ENCODE peak calls at places on chromosomes 3 and 15, in nine cellular contexts. X is fibroblast of villous mesenchyme, F is fibroblast of pulmonary artery, Z is NCI-H2171 treated with DMSO at 0.1 percent for 48 hours, C is mesenteric fat pad, K is NCI-H460, Y is DMS53, G is lower leg skin, J is T-helper 2 cell. E is an unnamed sample.

GRCh38 chr3:151766454-151766853 is 32.7 kb downstream of the AADACL2 start:
- DNase-seq in X (peak), F (peak), Z (no peak), C (no peak), K (peak), Y (no peak), G (no peak), J (no peak), E (peak)

GRCh38 chr3:177356113-177356512 is 158.8 kb upstream of the TBL1XR1 start:
- DNase-seq in X (no peak), F (no peak), Z (no peak), C (no peak), K (no peak), Y (no peak), G (no peak), J (no peak), E (no peak)

GRCh38 chr3:170555329-170555728 is 30.5 kb downstream of the SLC7A14 start:
- DNase-seq in X (no peak), F (peak), Z (no peak), C (no peak), K (no peak), Y (no peak), G (no peak), J (no peak), E (no peak)

GRCh38 chr15:38454687-38455071 is 752 bp downstream of the FAM98B start:
- DNase-seq in X (no peak), F (no peak), Z (no peak), C (no peak), K (no peak), Y (peak), G (no peak), J (no peak), E (no peak)

GRCh38 chr15:45106002-45106790 is 7.8 kb downstream of the DUOX2 start:
- DNase-seq in X (no peak), F (no peak), Z (no peak), C (peak), K (no peak), Y (no peak), G (no peak), J (no peak), E (no peak)

GRCh38 chr3:142502187-142502985 is 54.5 kb upstream of the XRN1 start:
- DNase-seq in X (peak), F (no peak), Z (no peak), C (no peak), K (no peak), Y (no peak), G (no peak), J (no peak), E (no peak)

GRCh38 chr3:23217872-23218554 is 14.9 kb downstream of the UBE2E2 start:
- DNase-seq in X (no peak), F (peak), Z (no peak), C (no peak), K (no peak), Y (no peak), G (no peak), J (no peak), E (peak)

GRCh38 chr3:113773381-113773780 is 26.5 kb downstream of the ATP6V1A start:
- DNase-seq in X (peak), F (peak), Z (no peak), C (no peak), K (no peak), Y (no peak), G (no peak), J (no peak), E (peak)

GRCh38 chr3:128067481-128067880 is 15.2 kb downstream of the SEC61A1 start:
- DNase-seq in X (no peak), F (no peak), Z (peak), C (no peak), K (no peak), Y (no peak), G (no peak), J (no peak), E (no peak)

GRCh38 chr15:69648215-69648614 is 195.6 kb downstream of the RPLP1 start:
- DNase-seq in X (peak), F (no peak), Z (peak), C (peak), K (no peak), Y (peak), G (no peak), J (no peak), E (no peak)

GRCh38 chr3:122310361-122310760 is 14.7 kb upstream of the CSTA start:
- DNase-seq in X (no peak), F (no peak), Z (no peak), C (no peak), K (no peak), Y (peak), G (no peak), J (no peak), E (no peak)

GRCh38 chr3:197305854-197306253 is 7.4 kb upstream of the DLG1 start:
- DNase-seq in X (peak), F (peak), Z (no peak), C (no peak), K (no peak), Y (no peak), G (no peak), J (no peak), E (peak)

GRCh38 chr3:72907131-72907697 is 19.4 kb downstream of the GXYLT2 start:
- DNase-seq in X (peak), F (peak), Z (no peak), C (no peak), K (no peak), Y (no peak), G (peak), J (no peak), E (peak)

GRCh38 chr3:50111757-50112156 is 23.0 kb downstream of the RBM5 start:
- DNase-seq in X (no peak), F (no peak), Z (no peak), C (no peak), K (no peak), Y (no peak), G (no peak), J (no peak), E (no peak)

GRCh38 chr15:55791576-55792400 is 48.8 kb upstream of the PRTG start:
- DNase-seq in X (peak), F (peak), Z (no peak), C (no peak), K (no peak), Y (peak), G (no peak), J (no peak), E (peak)

GRCh38 chr15:68567345-68567744 is 11.4 kb upstream of the CORO2B start:
- DNase-seq in X (no peak), F (no peak), Z (no peak), C (no peak), K (no peak), Y (no peak), G (no peak), J (no peak), E (no peak)

GRCh38 chr3:31753050-31753425 is 220.3 kb downstream of the STT3B start:
- DNase-seq in X (no peak), F (no peak), Z (no peak), C (no peak), K (no peak), Y (no peak), G (no peak), J (no peak), E (peak)

GRCh38 chr15:53910236-53910849 is 67.9 kb upstream of the UNC13C start:
- DNase-seq in X (no peak), F (no peak), Z (no peak), C (no peak), K (no peak), Y (peak), G (no peak), J (no peak), E (peak)

GRCh38 chr15:62626903-62627302 is 415.6 kb upstream of the TPM1 start:
- DNase-seq in X (no peak), F (no peak), Z (no peak), C (no peak), K (no peak), Y (no peak), G (no peak), J (no peak), E (no peak)

GRCh38 chr3:189621948-189622603 is 9.1 kb upstream of the TP63 start:
- DNase-seq in X (no peak), F (peak), Z (no peak), C (no peak), K (no peak), Y (no peak), G (no peak), J (no peak), E (peak)

GRCh38 chr3:102129774-102130608 is 280.7 kb downstream of the NFKBIZ start:
- DNase-seq in X (peak), F (peak), Z (no peak), C (no peak), K (no peak), Y (peak), G (peak), J (no peak), E (peak)

GRCh38 chr3:47612178-47612577 is 33.5 kb upstream of the CSPG5 start:
- DNase-seq in X (peak), F (peak), Z (no peak), C (no peak), K (no peak), Y (no peak), G (no peak), J (no peak), E (peak)

GRCh38 chr3:48960841-48961413 is 29.1 kb upstream of the P4HTM start:
- DNase-seq in X (peak), F (peak), Z (no peak), C (no peak), K (no peak), Y (no peak), G (no peak), J (no peak), E (no peak)

GRCh38 chr15:73326157-73326556 is 42.6 kb downstream of the HCN4 start:
- DNase-seq in X (no peak), F (no peak), Z (peak), C (peak), K (no peak), Y (no peak), G (no peak), J (no peak), E (no peak)

GRCh38 chr3:46218310-46218709 is 10.2 kb upstream of the CCR1 start:
- DNase-seq in X (no peak), F (no peak), Z (peak), C (no peak), K (no peak), Y (no peak), G (no peak), J (no peak), E (no peak)

GRCh38 chr3:128307029-128307633 is 153.8 kb downstream of the EEFSEC start:
- DNase-seq in X (peak), F (no peak), Z (peak), C (peak), K (no peak), Y (peak), G (no peak), J (no peak), E (no peak)

GRCh38 chr15:73555080-73555479 is 78.1 kb downstream of the NPTN start:
- DNase-seq in X (no peak), F (no peak), Z (no peak), C (no peak), K (no peak), Y (no peak), G (no peak), J (no peak), E (no peak)

GRCh38 chr3:38579551-38580449 is 69.7 kb downstream of the SCN5A start:
- DNase-seq in X (no peak), F (no peak), Z (no peak), C (peak), K (no peak), Y (no peak), G (no peak), J (no peak), E (peak)

GRCh38 chr3:93931597-93932229 is 42.0 kb downstream of the PROS1 start:
- DNase-seq in X (no peak), F (no peak), Z (no peak), C (no peak), K (no peak), Y (no peak), G (no peak), J (no peak), E (no peak)

GRCh38 chr15:77702211-77702957 is 69.7 kb upstream of the LINGO1 start:
- DNase-seq in X (peak), F (peak), Z (no peak), C (no peak), K (peak), Y (peak), G (no peak), J (no peak), E (peak)

GRCh38 chr15:70892002-70892911 is at the start of the genes LRRC49 and THAP10:
- DNase-seq in X (peak), F (peak), Z (peak), C (peak), K (peak), Y (peak), G (peak), J (no peak), E (peak)

GRCh38 chr3:192836469-192836820 is 81.2 kb downstream of the MB21D2 start:
- DNase-seq in X (no peak), F (no peak), Z (no peak), C (no peak), K (no peak), Y (no peak), G (no peak), J (no peak), E (no peak)

GRCh38 chr3:36210840-36211655 is 169.3 kb upstream of the STAC start:
- DNase-seq in X (no peak), F (no peak), Z (no peak), C (no peak), K (no peak), Y (no peak), G (no peak), J (no peak), E (peak)